ENCODE peak calls at places on chromosomes 5 and 9, in seven cellular contexts. O, G, F, Z, N, M and H are unnamed samples.

GRCh38 chr5:80569086-80569960 is 757 bp downstream of the ANKRD34B start:
- DNase-seq in O (no peak), G (no peak), F (no peak), Z (no peak), N (no peak), M (no peak), H (no peak)

GRCh38 chr5:31854625-31855526 is 215.9 kb downstream of the PDZD2 start:
- DNase-seq in O (no peak), G (no peak), F (no peak), Z (peak; percentile 69), N (no peak), M (peak; percentile 42), H (peak; percentile 62)

GRCh38 chr5:138605254-138605972 is 30.2 kb upstream of the HSPA9 start:
- DNase-seq in O (no peak), G (no peak), F (no peak), Z (no peak), N (no peak), M (no peak), H (no peak)

GRCh38 chr5:95718203-95718602 is 12.9 kb upstream of the RHOBTB3 start:
- DNase-seq in O (no peak), G (no peak), F (no peak), Z (no peak), N (no peak), M (no peak), H (no peak)

GRCh38 chr9:34458967-34459355 is 356 bp downstream of the DNAI1 start:
- DNase-seq in O (no peak), G (no peak), F (no peak), Z (no peak), N (no peak), M (peak; percentile 10), H (no peak)

GRCh38 chr5:150618588-150619281 is 21.7 kb upstream of the SYNPO start:
- DNase-seq in O (no peak), G (no peak), F (no peak), Z (no peak), N (no peak), M (no peak), H (peak; percentile 53)

GRCh38 chr9:121568541-121569265 is 69.1 kb upstream of the GGTA1 start:
- DNase-seq in O (no peak), G (no peak), F (no peak), Z (no peak), N (no peak), M (no peak), H (peak; percentile 70)

GRCh38 chr5:25119654-25120053 is 474.9 kb upstream of the CDH10 start:
- DNase-seq in O (no peak), G (no peak), F (no peak), Z (no peak), N (peak; percentile 22), M (peak; percentile 24), H (no peak)

GRCh38 chr9:87442451-87442850 is 55.2 kb upstream of the DAPK1 start:
- DNase-seq in O (no peak), G (no peak), F (no peak), Z (no peak), N (no peak), M (no peak), H (no peak)

GRCh38 chr5:143850050-143850713 is 38.2 kb downstream of the HMHB1 start:
- DNase-seq in O (no peak), G (no peak), F (no peak), Z (no peak), N (no peak), M (no peak), H (no peak)

GRCh38 chr5:141694479-141694878 is 12.4 kb upstream of the ARAP3 start:
- DNase-seq in O (no peak), G (no peak), F (no peak), Z (no peak), N (no peak), M (no peak), H (no peak)

GRCh38 chr9:15509931-15510788 is 610 bp downstream of the PSIP1 start:
- DNase-seq in O (no peak), G (no peak), F (peak; percentile 28), Z (peak; percentile 51), N (peak; percentile 71), M (peak; percentile 27), H (peak; percentile 49)